ENCODE peak calls at places on chromosomes 16 and 17, in ten cellular contexts. I is NCI-H1436 treated with DMSO at 0.1 percent for 48 hours, J is germinal center, W is NCI-H2107, C is cardiac fibroblast, D is lower leg skin, R is body of pancreas, F is NCI-H1105 treated with DMSO at 0.1 percent for 48 hours, V is right lobe of liver, B is ACHN. P is an unnamed sample.

GRCh38 chr17:39602533-39603303 is 5.0 kb downstream of the NEUROD2 start:
- DNase-seq in I (no peak), J (no peak), W (no peak), C (no peak), D (no peak), R (no peak), F (no peak), V (no peak), B (no peak), P (no peak)

GRCh38 chr17:58541249-58541648 is 26.8 kb upstream of the MTMR4 start:
- DNase-seq in I (no peak), J (no peak), W (no peak), C (no peak), D (no peak), R (no peak), F (no peak), V (no peak), B (peak; percentile 25), P (no peak)

GRCh38 chr17:6374761-6375312 is 60.1 kb downstream of the AIPL1 start:
- DNase-seq in I (no peak), J (no peak), W (no peak), C (peak; percentile 3), D (no peak), R (no peak), F (no peak), V (no peak), B (peak; percentile 85), P (no peak)

GRCh38 chr17:57294629-57295501 is 38.5 kb downstream of the MSI2 start:
- DNase-seq in I (peak; percentile 96), J (no peak), W (peak; percentile 75), C (no peak), D (no peak), R (no peak), F (peak; percentile 86), V (no peak), B (peak; percentile 7), P (peak; percentile 83)

GRCh38 chr17:8140058-8140412 is 12.2 kb downstream of the PER1 start:
- DNase-seq in I (no peak), J (no peak), W (no peak), C (no peak), D (peak; percentile 42), R (peak; percentile 27), F (no peak), V (peak; percentile 58), B (no peak), P (no peak)

GRCh38 chr17:73307130-73307529 is 4.7 kb downstream of the CDC42EP4 start:
- DNase-seq in I (no peak), J (no peak), W (no peak), C (no peak), D (no peak), R (peak; percentile 74), F (peak; percentile 46), V (peak; percentile 74), B (peak; percentile 57), P (peak; percentile 51)

GRCh38 chr16:68732068-68732680 is 4.9 kb upstream of the CDH1 start:
- DNase-seq in I (no peak), J (no peak), W (peak; percentile 19), C (no peak), D (peak; percentile 62), R (peak; percentile 88), F (peak; percentile 21), V (peak; percentile 80), B (peak; percentile 83), P (peak; percentile 69)

GRCh38 chr17:61647044-61647443 is 56.0 kb upstream of the NACA2 start:
- DNase-seq in I (no peak), J (no peak), W (no peak), C (peak; percentile 57), D (no peak), R (no peak), F (no peak), V (no peak), B (no peak), P (no peak)

GRCh38 chr17:78746263-78746948 is 35.7 kb downstream of the CYTH1 start:
- DNase-seq in I (no peak), J (no peak), W (no peak), C (no peak), D (no peak), R (no peak), F (no peak), V (no peak), B (no peak), P (no peak)

GRCh38 chr16:71311553-71312158 is 22.5 kb upstream of the CMTR2 start:
- DNase-seq in I (no peak), J (peak; percentile 31), W (no peak), C (peak; percentile 27), D (no peak), R (peak; percentile 24), F (peak; percentile 32), V (no peak), B (peak; percentile 41), P (peak; percentile 3)

GRCh38 chr17:32596206-32596605 is 109.4 kb downstream of the CDK5R1 start:
- DNase-seq in I (no peak), J (no peak), W (no peak), C (no peak), D (no peak), R (no peak), F (no peak), V (no peak), B (no peak), P (no peak)

GRCh38 chr16:79698341-79698753 is 97.8 kb upstream of the MAF start:
- DNase-seq in I (no peak), J (no peak), W (no peak), C (peak; percentile 76), D (no peak), R (no peak), F (no peak), V (no peak), B (no peak), P (no peak)

GRCh38 chr16:87996962-87997880 is 46.0 kb downstream of the BANP start:
- DNase-seq in I (no peak), J (no peak), W (no peak), C (no peak), D (no peak), R (no peak), F (no peak), V (no peak), B (no peak), P (no peak)

GRCh38 chr16:67431077-67431804 is at the start of gene HSD11B2:
- DNase-seq in I (no peak), J (no peak), W (no peak), C (peak; percentile 22), D (no peak), R (peak; percentile 75), F (peak; percentile 51), V (peak; percentile 87), B (peak; percentile 81), P (peak; percentile 86)

GRCh38 chr16:6600167-6600566 is 732.5 kb upstream of the RBFOX1 start:
- DNase-seq in I (no peak), J (no peak), W (no peak), C (no peak), D (no peak), R (no peak), F (no peak), V (no peak), B (no peak), P (no peak)